ENCODE peak calls at places on chromosome 5, in four cellular contexts. S is heart left ventricle, C is colonic mucosa, X is right lobe of liver. Q is an unnamed sample. For H3K9me3, the result is how much of the 10 kb centered on the place peaks cover.

GRCh38 chr5:16726538-16726946 is 109.7 kb upstream of the RETREG1 start:
- DNase-seq in S (peak), C (peak), X (no peak), Q (no peak)

GRCh38 chr5:6307304-6307703 is 71.0 kb downstream of the MED10 start:
- DNase-seq in S (no peak), C (no peak), X (peak), Q (no peak)

GRCh38 chr5:33608476-33609026 is 167.8 kb downstream of the TARS1 start:
- DNase-seq in S (no peak), C (no peak), X (no peak), Q (no peak)

GRCh38 chr5:27748847-27749246 is 710.5 kb upstream of the CDH9 start:
- DNase-seq in S (no peak), C (no peak), X (no peak), Q (no peak)

GRCh38 chr5:39518516-39518915 is 93.7 kb upstream of the DAB2 start:
- DNase-seq in S (no peak), C (no peak), X (no peak), Q (no peak)

GRCh38 chr5:159533197-159533596 is 202.9 kb upstream of the IL12B start:
- DNase-seq in S (no peak), C (no peak), X (no peak), Q (no peak)

GRCh38 chr5:178223828-178224335 is 8.7 kb downstream of the PHYKPL start:
- DNase-seq in S (no peak), C (no peak), X (peak), Q (no peak)

GRCh38 chr5:65760504-65761275 is 38.7 kb downstream of the NLN start:
- DNase-seq in S (peak), C (peak), X (peak), Q (no peak)

GRCh38 chr5:31364881-31365636 is 166.8 kb downstream of the DROSHA start:
- DNase-seq in S (no peak), C (no peak), X (no peak), Q (no peak)

GRCh38 chr5:149141957-149142851 is 911 bp downstream of the ABLIM3 start:
- DNase-seq in S (peak), C (no peak), X (peak), Q (no peak)

GRCh38 chr5:32276173-32276853 is 36.4 kb downstream of the MTMR12 start:
- DNase-seq in S (no peak), C (no peak), X (no peak), Q (no peak)

GRCh38 chr5:132227485-132228240 is at the start of gene P4HA2:
- DNase-seq in S (peak), C (peak), X (peak), Q (peak)

GRCh38 chr5:112933105-112933504 is 11.1 kb upstream of the REEP5 start:
- DNase-seq in S (no peak), C (no peak), X (no peak), Q (no peak)

GRCh38 chr5:131541071-131541470 is 94.0 kb downstream of the RAPGEF6 start:
- DNase-seq in S (no peak), C (no peak), X (no peak), Q (no peak)

GRCh38 chr5:168159425-168159824 is 132.0 kb upstream of the WWC1 start:
- DNase-seq in S (no peak), C (peak), X (peak), Q (no peak)

GRCh38 chr5:55551298-55551846 is 16.6 kb upstream of the PLPP1 start:
- DNase-seq in S (no peak), C (no peak), X (no peak), Q (no peak)

GRCh38 chr5:39437469-39437868 is 12.7 kb upstream of the DAB2 start:
- DNase-seq in S (no peak), C (peak), X (no peak), Q (no peak)

GRCh38 chr5:150409638-150410523 is 2.8 kb downstream of the CD74 start:
- DNase-seq in S (peak), C (peak), X (peak), Q (peak)

GRCh38 chr5:74578356-74579044 is 62.0 kb downstream of the ENC1 start:
- DNase-seq in S (no peak), C (no peak), X (no peak), Q (no peak)

GRCh38 chr5:124631874-124632550 is 114.4 kb downstream of the ZNF608 start:
- DNase-seq in S (no peak), C (no peak), X (no peak), Q (no peak)

GRCh38 chr5:78537821-78538220 is 110.8 kb downstream of the LHFPL2 start:
- DNase-seq in S (no peak), C (no peak), X (no peak), Q (no peak)

GRCh38 chr5:173920866-173921265 is 32.7 kb downstream of the CPEB4 start:
- DNase-seq in S (no peak), C (no peak), X (no peak), Q (no peak)

GRCh38 chr5:41508186-41508585 is 2.2 kb downstream of the PLCXD3 start:
- DNase-seq in S (no peak), C (no peak), X (no peak), Q (no peak)

GRCh38 chr5:65126192-65126591 is 355.5 kb downstream of the ADAMTS6 start:
- DNase-seq in S (no peak), C (no peak), X (no peak), Q (peak)

GRCh38 chr5:15715535-15715934 is 215.6 kb downstream of the FBXL7 start:
- DNase-seq in S (no peak), C (no peak), X (no peak), Q (no peak)

GRCh38 chr5:159905496-159905895 is 10.8 kb upstream of the ADRA1B start:
- DNase-seq in S (no peak), C (peak), X (no peak), Q (no peak)

GRCh38 chr5:23013395-23013994 is 160.4 kb upstream of the CDH12 start:
- DNase-seq in S (no peak), C (no peak), X (no peak), Q (no peak)

GRCh38 chr5:145968970-145969713 is 32.8 kb downstream of the SH3RF2 start:
- DNase-seq in S (no peak), C (no peak), X (no peak), Q (no peak)

GRCh38 chr5:98308960-98309359 is 464.5 kb upstream of the RGMB start:
- DNase-seq in S (no peak), C (no peak), X (no peak), Q (no peak)

GRCh38 chr5:98307811-98308210 is 465.7 kb upstream of the RGMB start:
- DNase-seq in S (no peak), C (no peak), X (no peak), Q (no peak)

GRCh38 chr5:98309785-98310566 is 463.5 kb upstream of the RGMB start:
- DNase-seq in S (peak), C (no peak), X (no peak), Q (no peak)

DNA sequence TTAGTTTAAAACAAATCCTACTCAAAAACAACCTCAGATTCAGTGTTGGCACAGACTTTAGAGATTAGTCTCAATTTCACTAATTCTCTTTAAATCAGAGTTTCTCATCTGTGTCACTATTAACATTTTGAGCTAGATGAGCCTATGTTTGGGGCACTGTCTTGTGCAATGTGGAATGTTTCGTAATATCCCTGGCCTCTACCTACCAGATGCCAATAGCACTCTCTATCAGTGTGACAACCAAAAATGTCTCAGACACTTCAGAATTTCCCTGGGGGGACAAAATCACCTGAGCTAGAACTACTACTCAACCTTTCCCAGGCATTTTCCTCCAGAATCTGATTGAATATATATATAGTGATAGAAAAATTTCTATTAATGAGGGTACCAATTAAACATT is 465.2 kb upstream of the RGMB start:
- DNase-seq in S (no peak), C (no peak), X (no peak), Q (no peak)
- H3K4me3 ChIP-seq in S (no peak), C (no peak), X (no peak), Q (no peak)

DNA sequence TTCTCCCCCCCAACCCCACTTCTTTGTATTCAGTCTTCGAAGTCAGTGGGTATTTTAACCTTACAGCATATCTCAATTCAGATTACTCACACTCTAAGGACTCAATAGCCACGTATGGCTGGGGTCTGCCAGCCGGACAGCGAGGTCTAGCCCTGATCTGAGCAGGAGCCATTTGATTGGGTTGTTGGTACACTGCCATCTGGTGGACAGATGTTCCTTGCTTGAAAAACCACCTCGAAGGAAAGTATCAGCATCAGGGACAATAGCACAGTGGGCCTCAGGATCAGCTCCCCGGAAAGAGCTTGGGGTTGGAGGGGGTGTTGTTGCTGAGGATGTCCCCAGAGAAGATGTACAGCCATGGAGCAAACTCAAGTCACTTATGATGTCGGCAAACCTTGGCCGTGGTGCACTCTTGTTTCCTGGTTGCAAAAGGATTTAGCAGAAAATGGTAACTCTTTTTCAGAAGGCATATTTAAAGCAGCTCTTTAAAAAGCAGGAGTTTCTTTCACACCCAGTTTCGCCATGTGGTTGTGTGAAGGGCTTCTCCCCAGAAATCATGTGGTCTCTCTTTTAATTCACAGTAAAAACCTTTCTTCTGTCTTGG is 31.7 kb upstream of the KCNMB1 start:
- DNase-seq in S (peak), C (peak), X (no peak), Q (peak)
- TF ChIP-seq CTCF in S (peak), C (peak), X (peak), Q (peak)

GRCh38 chr5:10653751-10654400 is 90.0 kb downstream of the ANKRD33B start:
- DNase-seq in S (no peak), C (no peak), X (no peak), Q (no peak)

GRCh38 chr5:10652606-10653005 is 88.7 kb downstream of the ANKRD33B start:
- DNase-seq in S (no peak), C (no peak), X (no peak), Q (no peak)

GRCh38 chr5:10652151-10652550 is 88.3 kb downstream of the ANKRD33B start:
- DNase-seq in S (no peak), C (no peak), X (no peak), Q (no peak)

GRCh38 chr5:10654566-10654965 is 90.7 kb downstream of the ANKRD33B start:
- DNase-seq in S (no peak), C (no peak), X (no peak), Q (no peak)

GRCh38 chr5:10653033-10653432 is 89.2 kb downstream of the ANKRD33B start:
- DNase-seq in S (peak), C (peak), X (no peak), Q (no peak)
- H3K9me3 ChIP-seq in S (under half), C (under half), X (under half), Q (under half)

GRCh38 chr5:109693535-109694152 is 3.9 kb downstream of the MAN2A1 start:
- DNase-seq in S (no peak), C (no peak), X (no peak), Q (no peak)
- H3K4me3 ChIP-seq in S (no peak), C (no peak), X (no peak), Q (no peak)

Q was measured in ovary.